ENCODE peak calls at places on chromosomes 1 and 21, in nine cellular contexts. One of them, this sample, is unnamed.

GRCh38 chr1:41414716-41415306 is 53.6 kb downstream of the FOXO6 start:
- DNase-seq in CD8-positive, alpha-beta T cell: no peak
- DNase-seq in HFF-Myc: no peak
- DNase-seq in H9: no peak
- DNase-seq in AG10803: no peak
- DNase-seq in keratinocyte: no peak
- DNase-seq in OCI-LY7: no peak
- DNase-seq in lower lobe of right lung: no peak
- DNase-seq in dorsolateral prefrontal cortex: no peak
- DNase-seq in this sample: no peak

GRCh38 chr1:223713546-223714420 is 1.4 kb downstream of the CAPN2 start:
- DNase-seq in CD8-positive, alpha-beta T cell: no peak
- DNase-seq in HFF-Myc: no peak
- DNase-seq in H9: no peak
- DNase-seq in AG10803: no peak
- DNase-seq in keratinocyte: no peak
- DNase-seq in OCI-LY7: no peak
- DNase-seq in lower lobe of right lung: no peak
- DNase-seq in dorsolateral prefrontal cortex: no peak
- DNase-seq in this sample: no peak

GRCh38 chr1:61141288-61142044 is 59.1 kb downstream of the NFIA start:
- DNase-seq in CD8-positive, alpha-beta T cell: no peak
- DNase-seq in HFF-Myc: no peak
- DNase-seq in H9: no peak
- DNase-seq in AG10803: peak
- DNase-seq in keratinocyte: peak
- DNase-seq in OCI-LY7: no peak
- DNase-seq in lower lobe of right lung: no peak
- DNase-seq in dorsolateral prefrontal cortex: no peak
- DNase-seq in this sample: peak

GRCh38 chr1:210233495-210234253 is 1.1 kb downstream of the SERTAD4 start:
- DNase-seq in CD8-positive, alpha-beta T cell: no peak
- DNase-seq in HFF-Myc: no peak
- DNase-seq in H9: peak
- DNase-seq in AG10803: peak
- DNase-seq in keratinocyte: no peak
- DNase-seq in OCI-LY7: no peak
- DNase-seq in lower lobe of right lung: peak
- DNase-seq in dorsolateral prefrontal cortex: peak
- DNase-seq in this sample: peak

GRCh38 chr1:53608071-53608470 is 130.9 kb downstream of the GLIS1 start:
- DNase-seq in CD8-positive, alpha-beta T cell: no peak
- DNase-seq in HFF-Myc: no peak
- DNase-seq in H9: no peak
- DNase-seq in AG10803: no peak
- DNase-seq in keratinocyte: no peak
- DNase-seq in OCI-LY7: no peak
- DNase-seq in lower lobe of right lung: no peak
- DNase-seq in dorsolateral prefrontal cortex: no peak
- DNase-seq in this sample: no peak

GRCh38 chr1:240244968-240245628 is 153.4 kb downstream of the FMN2 start:
- DNase-seq in CD8-positive, alpha-beta T cell: no peak
- DNase-seq in HFF-Myc: no peak
- DNase-seq in H9: no peak
- DNase-seq in AG10803: peak
- DNase-seq in keratinocyte: no peak
- DNase-seq in OCI-LY7: no peak
- DNase-seq in lower lobe of right lung: no peak
- DNase-seq in dorsolateral prefrontal cortex: no peak
- DNase-seq in this sample: peak

GRCh38 chr1:51518033-51518729 is 885 bp downstream of the EPS15 start:
- DNase-seq in CD8-positive, alpha-beta T cell: peak
- DNase-seq in HFF-Myc: no peak
- DNase-seq in H9: peak
- DNase-seq in AG10803: no peak
- DNase-seq in keratinocyte: no peak
- DNase-seq in OCI-LY7: peak
- DNase-seq in lower lobe of right lung: peak
- DNase-seq in dorsolateral prefrontal cortex: no peak
- DNase-seq in this sample: peak

GRCh38 chr1:178806665-178807300 is 64.1 kb downstream of the ANGPTL1 start:
- DNase-seq in CD8-positive, alpha-beta T cell: no peak
- DNase-seq in HFF-Myc: no peak
- DNase-seq in H9: no peak
- DNase-seq in AG10803: no peak
- DNase-seq in keratinocyte: no peak
- DNase-seq in OCI-LY7: no peak
- DNase-seq in lower lobe of right lung: no peak
- DNase-seq in dorsolateral prefrontal cortex: no peak
- DNase-seq in this sample: no peak

GRCh38 chr1:21904475-21904724 is 32.7 kb downstream of the HSPG2 start:
- DNase-seq in CD8-positive, alpha-beta T cell: no peak
- DNase-seq in HFF-Myc: no peak
- DNase-seq in H9: no peak
- DNase-seq in AG10803: no peak
- DNase-seq in keratinocyte: no peak
- DNase-seq in OCI-LY7: no peak
- DNase-seq in lower lobe of right lung: no peak
- DNase-seq in dorsolateral prefrontal cortex: no peak
- DNase-seq in this sample: no peak

GRCh38 chr21:41071410-41071809 is 96.5 kb upstream of the BACE2 start:
- DNase-seq in CD8-positive, alpha-beta T cell: no peak
- DNase-seq in HFF-Myc: no peak
- DNase-seq in H9: peak
- DNase-seq in AG10803: no peak
- DNase-seq in keratinocyte: no peak
- DNase-seq in OCI-LY7: peak
- DNase-seq in lower lobe of right lung: no peak
- DNase-seq in dorsolateral prefrontal cortex: no peak
- DNase-seq in this sample: no peak

GRCh38 chr1:54127594-54127993 is 25.2 kb downstream of the CDCP2 start:
- DNase-seq in CD8-positive, alpha-beta T cell: no peak
- DNase-seq in HFF-Myc: no peak
- DNase-seq in H9: no peak
- DNase-seq in AG10803: no peak
- DNase-seq in keratinocyte: no peak
- DNase-seq in OCI-LY7: no peak
- DNase-seq in lower lobe of right lung: no peak
- DNase-seq in dorsolateral prefrontal cortex: no peak
- DNase-seq in this sample: no peak

GRCh38 chr1:105485207-105485606 is 1571.3 kb upstream of the PRMT6 start:
- DNase-seq in CD8-positive, alpha-beta T cell: no peak
- DNase-seq in HFF-Myc: no peak
- DNase-seq in H9: no peak
- DNase-seq in AG10803: peak
- DNase-seq in keratinocyte: no peak
- DNase-seq in OCI-LY7: no peak
- DNase-seq in lower lobe of right lung: no peak
- DNase-seq in dorsolateral prefrontal cortex: no peak
- DNase-seq in this sample: peak

GRCh38 chr1:19602486-19602885 is 41.6 kb upstream of the NBL1 start:
- DNase-seq in CD8-positive, alpha-beta T cell: no peak
- DNase-seq in HFF-Myc: no peak
- DNase-seq in H9: no peak
- DNase-seq in AG10803: no peak
- DNase-seq in keratinocyte: no peak
- DNase-seq in OCI-LY7: no peak
- DNase-seq in lower lobe of right lung: no peak
- DNase-seq in dorsolateral prefrontal cortex: no peak
- DNase-seq in this sample: peak

GRCh38 chr1:28246427-28246832 is 10.5 kb downstream of the ATP5IF1 start:
- DNase-seq in CD8-positive, alpha-beta T cell: no peak
- DNase-seq in HFF-Myc: no peak
- DNase-seq in H9: no peak
- DNase-seq in AG10803: no peak
- DNase-seq in keratinocyte: no peak
- DNase-seq in OCI-LY7: peak
- DNase-seq in lower lobe of right lung: no peak
- DNase-seq in dorsolateral prefrontal cortex: no peak
- DNase-seq in this sample: peak

GRCh38 chr1:30520461-30520860 is 202.9 kb downstream of the MATN1 start:
- DNase-seq in CD8-positive, alpha-beta T cell: no peak
- DNase-seq in HFF-Myc: no peak
- DNase-seq in H9: no peak
- DNase-seq in AG10803: no peak
- DNase-seq in keratinocyte: no peak
- DNase-seq in OCI-LY7: no peak
- DNase-seq in lower lobe of right lung: no peak
- DNase-seq in dorsolateral prefrontal cortex: no peak
- DNase-seq in this sample: no peak

GRCh38 chr1:220698607-220699016 is 8.4 kb downstream of the C1orf115 start:
- DNase-seq in CD8-positive, alpha-beta T cell: no peak
- DNase-seq in HFF-Myc: no peak
- DNase-seq in H9: no peak
- DNase-seq in AG10803: no peak
- DNase-seq in keratinocyte: no peak
- DNase-seq in OCI-LY7: no peak
- DNase-seq in lower lobe of right lung: no peak
- DNase-seq in dorsolateral prefrontal cortex: no peak
- DNase-seq in this sample: no peak

GRCh38 chr1:199123615-199124014 is 484.8 kb downstream of the PTPRC start:
- DNase-seq in CD8-positive, alpha-beta T cell: no peak
- DNase-seq in HFF-Myc: peak
- DNase-seq in H9: no peak
- DNase-seq in AG10803: peak
- DNase-seq in keratinocyte: no peak
- DNase-seq in OCI-LY7: no peak
- DNase-seq in lower lobe of right lung: no peak
- DNase-seq in dorsolateral prefrontal cortex: no peak
- DNase-seq in this sample: peak

DNA sequence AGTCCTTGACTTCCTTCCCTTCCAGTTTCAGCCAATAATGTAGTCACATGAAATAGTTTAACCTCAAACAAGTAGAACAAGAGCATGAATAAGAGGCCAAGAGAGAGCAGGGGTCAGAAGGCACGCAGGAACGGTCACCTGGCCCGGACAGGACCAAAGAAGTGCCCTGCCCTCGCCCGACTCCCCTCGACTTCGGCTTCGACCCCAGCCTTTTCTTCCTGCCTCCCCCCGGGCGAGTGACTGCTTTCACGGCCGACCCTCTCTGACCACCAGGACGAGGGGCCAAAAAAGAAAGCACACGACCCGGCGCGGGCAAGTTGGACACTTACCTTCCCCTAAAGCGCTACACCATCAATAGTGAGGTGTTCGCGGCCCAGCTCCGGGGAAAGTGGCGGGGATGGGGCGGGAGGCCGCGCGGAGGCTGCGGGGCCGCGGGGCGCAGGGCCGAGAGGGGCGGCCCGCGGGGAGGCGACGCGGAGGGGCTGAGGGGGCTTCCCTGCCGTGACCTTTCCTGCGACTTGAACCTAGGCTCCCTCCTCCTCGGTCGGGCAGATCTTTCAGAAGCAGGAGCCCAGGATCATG is 518 bp downstream of the RERE start:
- DNase-seq in CD8-positive, alpha-beta T cell: no peak
- DNase-seq in HFF-Myc: no peak
- DNase-seq in H9: no peak
- DNase-seq in AG10803: peak
- DNase-seq in keratinocyte: no peak
- DNase-seq in OCI-LY7: peak
- DNase-seq in lower lobe of right lung: peak
- DNase-seq in dorsolateral prefrontal cortex: no peak
- DNase-seq in this sample: peak
- TF ChIP-seq CTCF in CD8-positive, alpha-beta T cell: no peak
- TF ChIP-seq CTCF in HFF-Myc: no peak
- TF ChIP-seq CTCF in H9: no peak
- TF ChIP-seq CTCF in AG10803: no peak
- TF ChIP-seq CTCF in keratinocyte: no peak
- TF ChIP-seq CTCF in OCI-LY7: no peak
- TF ChIP-seq CTCF in lower lobe of right lung: no peak
- TF ChIP-seq CTCF in dorsolateral prefrontal cortex: no peak
- TF ChIP-seq CTCF in this sample: no peak

DNA sequence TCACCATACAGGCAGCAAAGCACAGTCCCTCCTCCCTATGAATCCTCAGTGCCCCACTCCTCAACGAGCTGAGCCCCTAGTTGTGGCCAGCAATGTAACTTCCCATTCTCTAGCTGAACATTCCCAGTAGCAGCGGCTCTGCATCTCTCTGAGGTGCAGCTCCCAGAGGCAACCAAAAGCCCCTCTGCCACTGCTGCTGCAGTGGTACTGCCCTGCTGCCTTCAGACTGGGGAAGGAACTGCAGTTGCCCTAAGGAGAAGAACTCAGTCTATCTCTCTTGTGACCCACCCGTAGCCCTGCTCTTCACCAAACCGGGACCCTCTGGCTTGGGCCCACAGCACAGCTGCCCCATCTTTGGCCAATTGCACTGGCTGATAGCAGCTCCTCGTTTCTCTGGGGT is 31.6 kb downstream of the PYHIN1 start:
- DNase-seq in CD8-positive, alpha-beta T cell: no peak
- DNase-seq in HFF-Myc: no peak
- DNase-seq in H9: no peak
- DNase-seq in AG10803: no peak
- DNase-seq in keratinocyte: no peak
- DNase-seq in OCI-LY7: no peak
- DNase-seq in lower lobe of right lung: no peak
- DNase-seq in dorsolateral prefrontal cortex: no peak
- DNase-seq in this sample: no peak
- TF ChIP-seq CTCF in CD8-positive, alpha-beta T cell: no peak
- TF ChIP-seq CTCF in HFF-Myc: no peak
- TF ChIP-seq CTCF in H9: peak
- TF ChIP-seq CTCF in AG10803: no peak
- TF ChIP-seq CTCF in keratinocyte: no peak
- TF ChIP-seq CTCF in OCI-LY7: no peak
- TF ChIP-seq CTCF in lower lobe of right lung: no peak
- TF ChIP-seq CTCF in dorsolateral prefrontal cortex: no peak
- TF ChIP-seq CTCF in this sample: no peak

DNA sequence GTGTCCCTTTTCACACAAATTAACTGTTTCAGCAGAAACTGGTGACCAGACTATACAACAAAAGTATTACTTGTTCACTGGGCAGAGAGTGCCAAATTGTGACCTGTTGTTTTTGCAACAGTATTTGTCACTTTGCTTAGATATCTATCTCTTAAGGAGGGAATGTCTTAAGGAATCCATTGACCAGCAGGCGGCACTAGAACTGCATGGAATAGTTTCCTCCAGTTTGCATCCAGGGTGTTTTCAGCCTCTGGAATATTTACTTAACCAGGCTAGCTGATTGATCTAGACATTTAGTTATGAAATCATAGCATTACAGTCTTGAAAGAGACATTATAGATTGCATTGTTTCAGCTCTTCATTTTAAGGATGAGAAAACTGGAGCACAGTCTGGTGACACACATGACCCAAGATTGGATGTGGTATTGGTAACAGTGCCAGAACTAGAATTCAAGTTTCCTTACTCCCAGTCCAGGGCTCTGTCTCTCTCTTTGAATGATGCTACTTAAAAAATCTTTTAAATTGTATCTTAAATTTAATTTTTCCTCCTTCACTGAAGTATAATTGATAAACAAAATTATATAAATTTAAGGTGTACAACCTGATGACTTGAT is 16.9 kb downstream of the RPTN start:
- DNase-seq in CD8-positive, alpha-beta T cell: no peak
- DNase-seq in HFF-Myc: peak
- DNase-seq in H9: peak
- DNase-seq in AG10803: peak
- DNase-seq in keratinocyte: peak
- DNase-seq in OCI-LY7: peak
- DNase-seq in lower lobe of right lung: peak
- DNase-seq in dorsolateral prefrontal cortex: no peak
- DNase-seq in this sample: peak
- TF ChIP-seq CTCF in CD8-positive, alpha-beta T cell: no peak
- TF ChIP-seq CTCF in HFF-Myc: peak
- TF ChIP-seq CTCF in H9: peak
- TF ChIP-seq CTCF in AG10803: peak
- TF ChIP-seq CTCF in keratinocyte: peak
- TF ChIP-seq CTCF in OCI-LY7: peak
- TF ChIP-seq CTCF in lower lobe of right lung: peak
- TF ChIP-seq CTCF in dorsolateral prefrontal cortex: peak
- TF ChIP-seq CTCF in this sample: peak

GRCh38 chr1:36773827-36774541 is 260.3 kb downstream of the GRIK3 start:
- DNase-seq in CD8-positive, alpha-beta T cell: no peak
- DNase-seq in HFF-Myc: no peak
- DNase-seq in H9: no peak
- DNase-seq in AG10803: no peak
- DNase-seq in keratinocyte: no peak
- DNase-seq in OCI-LY7: no peak
- DNase-seq in lower lobe of right lung: no peak
- DNase-seq in dorsolateral prefrontal cortex: no peak
- DNase-seq in this sample: no peak
- TF ChIP-seq CTCF in CD8-positive, alpha-beta T cell: no peak
- TF ChIP-seq CTCF in HFF-Myc: no peak
- TF ChIP-seq CTCF in H9: no peak
- TF ChIP-seq CTCF in AG10803: no peak
- TF ChIP-seq CTCF in keratinocyte: no peak
- TF ChIP-seq CTCF in OCI-LY7: no peak
- TF ChIP-seq CTCF in lower lobe of right lung: no peak
- TF ChIP-seq CTCF in dorsolateral prefrontal cortex: no peak
- TF ChIP-seq CTCF in this sample: no peak

This sample was measured in fibroblast of villous mesenchyme.